ENCODE peak calls at places on chromosomes 2 and 18, in eight cellular contexts. M is suprapubic skin, K is A549, D is right lobe of liver, X is IMR-90, O is sigmoid colon, Q is heart left ventricle, C is breast epithelium. B is an unnamed sample.

GRCh38 chr18:23802817-23803216 is 113.6 kb downstream of the LAMA3 start:
- DNase-seq in M (no peak), K (no peak), D (no peak), X (no peak), O (no peak), Q (no peak), C (no peak), B (no peak)

GRCh38 chr18:74898965-74899364 is 301.3 kb downstream of the ZNF407 start:
- DNase-seq in M (no peak), K (peak), D (no peak), X (peak), O (no peak), Q (no peak), C (no peak), B (no peak)

GRCh38 chr18:78607221-78607620 is 372.4 kb upstream of the SALL3 start:
- DNase-seq in M (no peak), K (no peak), D (no peak), X (no peak), O (no peak), Q (no peak), C (no peak), B (no peak)

GRCh38 chr18:74513149-74513882 is 17.2 kb downstream of the CNDP2 start:
- DNase-seq in M (no peak), K (no peak), D (no peak), X (no peak), O (peak), Q (no peak), C (no peak), B (no peak)

GRCh38 chr2:234329202-234329930 is 167.5 kb downstream of the ARL4C start:
- DNase-seq in M (no peak), K (no peak), D (no peak), X (peak), O (no peak), Q (no peak), C (no peak), B (no peak)

GRCh38 chr2:216210711-216211131 is 101.6 kb downstream of the XRCC5 start:
- DNase-seq in M (no peak), K (no peak), D (no peak), X (peak), O (no peak), Q (no peak), C (no peak), B (no peak)

GRCh38 chr2:155442755-155443372 is 744.4 kb downstream of the KCNJ3 start:
- DNase-seq in M (no peak), K (no peak), D (no peak), X (no peak), O (no peak), Q (no peak), C (no peak), B (no peak)

GRCh38 chr2:233480490-233481202 is 85.9 kb downstream of the USP40 start:
- DNase-seq in M (no peak), K (peak), D (peak), X (no peak), O (peak), Q (no peak), C (peak), B (peak)

DNA sequence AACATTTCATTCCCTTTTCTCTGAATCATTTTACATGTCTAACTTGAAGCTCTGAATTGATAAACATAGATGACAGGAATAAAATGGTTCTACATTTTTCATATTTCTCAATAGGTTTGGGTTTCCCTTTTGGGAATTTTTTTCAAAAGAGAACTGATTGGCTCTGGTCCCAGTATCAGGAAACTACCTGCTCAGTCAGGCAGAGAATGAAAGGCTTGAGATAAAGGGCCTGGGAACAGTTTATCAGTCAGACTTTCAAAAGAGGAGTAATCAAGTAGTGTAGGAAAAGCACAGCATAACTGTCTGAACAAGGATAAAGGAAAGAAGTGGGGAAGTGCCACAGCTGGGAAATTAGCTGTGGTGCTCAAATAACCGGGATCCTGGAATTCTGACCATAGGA is 28.3 kb upstream of the CCL20 start:
- DNase-seq in M (no peak), K (no peak), D (no peak), X (no peak), O (no peak), Q (no peak), C (no peak), B (no peak)
- H3K27ac ChIP-seq in M (no peak), K (no peak), D (no peak), X (no peak), O (no peak), Q (no peak), C (no peak), B (no peak)

GRCh38 chr18:77135339-77136075 is 2.9 kb upstream of the MBP start:
- DNase-seq in M (no peak), K (no peak), D (no peak), X (no peak), O (no peak), Q (no peak), C (no peak), B (peak)

GRCh38 chr18:77134611-77135010 is 2.0 kb upstream of the MBP start:
- DNase-seq in M (no peak), K (no peak), D (no peak), X (no peak), O (no peak), Q (no peak), C (no peak), B (no peak)

GRCh38 chr18:77132369-77133050 is at the start of gene MBP:
- DNase-seq in M (no peak), K (peak), D (peak), X (no peak), O (peak), Q (peak), C (peak), B (peak)

GRCh38 chr18:77133051-77133919 is 702 bp upstream of the MBP start:
- DNase-seq in M (no peak), K (no peak), D (no peak), X (no peak), O (peak), Q (no peak), C (no peak), B (peak)

DNA sequence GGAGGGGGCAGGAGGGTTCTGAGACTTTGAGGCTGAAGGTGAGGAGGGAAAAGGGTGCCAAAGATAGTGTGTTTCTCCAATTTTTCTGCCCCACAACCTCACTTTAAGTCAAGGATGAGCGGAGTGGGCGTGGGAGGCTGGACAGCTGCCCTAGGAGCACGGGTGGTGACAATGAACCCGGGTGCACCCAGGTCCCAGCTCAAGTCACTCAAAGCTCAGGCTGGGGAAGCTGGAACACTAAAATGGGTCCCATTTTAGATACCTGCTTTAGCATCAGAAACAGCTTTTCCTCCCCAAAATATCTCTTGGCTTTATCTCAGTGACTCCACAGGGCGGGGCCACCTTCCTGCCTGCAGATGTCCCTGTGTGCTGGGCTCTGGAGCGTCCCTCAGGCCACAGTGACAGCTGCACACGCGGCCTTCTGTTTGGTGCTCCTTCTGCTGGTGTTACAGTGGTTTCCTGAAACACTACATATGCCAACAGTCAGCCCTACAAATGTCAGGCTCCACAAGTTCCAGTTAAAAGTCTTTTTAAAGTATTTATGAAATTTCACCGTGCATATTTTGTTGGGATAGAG is 1.4 kb upstream of the MBP start:
- DNase-seq in M (no peak), K (no peak), D (no peak), X (no peak), O (peak), Q (peak), C (no peak), B (peak)
- TF ChIP-seq CTCF in M (no peak), K (no peak), D (peak), X (no peak), O (no peak), Q (no peak), C (no peak), B (no peak)

DNA sequence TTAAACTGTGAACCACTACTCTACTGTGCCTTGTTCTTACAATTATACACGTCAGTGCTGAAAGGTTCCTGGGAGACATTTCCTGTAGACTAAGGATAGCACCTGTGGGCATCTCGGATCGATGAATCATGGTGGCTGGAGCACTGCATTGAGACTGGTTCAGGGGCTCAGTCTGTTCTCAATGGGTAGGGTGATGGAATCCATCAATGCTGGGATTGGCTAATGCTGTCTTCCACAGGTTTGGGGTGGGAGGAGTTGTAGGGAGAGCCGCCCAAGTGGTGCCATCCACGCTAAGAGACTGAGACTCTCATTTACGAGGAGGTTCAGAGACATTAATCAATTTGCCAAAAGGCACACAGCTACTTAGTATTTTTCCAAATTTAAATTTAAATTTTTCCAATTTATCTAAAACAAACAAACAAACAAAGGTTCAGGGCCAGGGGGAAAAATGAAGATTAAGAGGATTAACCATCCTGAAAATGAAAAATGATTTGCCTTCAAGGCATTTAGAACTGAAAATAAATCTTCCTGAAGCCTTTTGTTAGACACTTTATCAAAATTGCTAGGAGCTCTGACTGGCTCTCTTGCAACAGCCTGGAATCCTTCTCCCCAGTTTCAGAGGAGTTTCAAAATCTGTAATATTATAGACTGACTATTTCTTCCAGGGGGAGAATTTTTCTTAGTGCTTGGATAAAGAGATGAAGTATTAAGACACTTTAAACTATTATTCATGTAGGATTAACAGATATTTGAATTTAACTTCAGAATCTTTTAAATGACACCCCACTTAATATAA is 359.2 kb downstream of the TGIF1 start:
- DNase-seq in M (no peak), K (no peak), D (no peak), X (no peak), O (no peak), Q (no peak), C (no peak), B (no peak)
- TF ChIP-seq POLR2A in M (no peak), K (no peak), D (no peak), X (no peak), O (no peak), Q (no peak), C (no peak), B (no peak)

DNA sequence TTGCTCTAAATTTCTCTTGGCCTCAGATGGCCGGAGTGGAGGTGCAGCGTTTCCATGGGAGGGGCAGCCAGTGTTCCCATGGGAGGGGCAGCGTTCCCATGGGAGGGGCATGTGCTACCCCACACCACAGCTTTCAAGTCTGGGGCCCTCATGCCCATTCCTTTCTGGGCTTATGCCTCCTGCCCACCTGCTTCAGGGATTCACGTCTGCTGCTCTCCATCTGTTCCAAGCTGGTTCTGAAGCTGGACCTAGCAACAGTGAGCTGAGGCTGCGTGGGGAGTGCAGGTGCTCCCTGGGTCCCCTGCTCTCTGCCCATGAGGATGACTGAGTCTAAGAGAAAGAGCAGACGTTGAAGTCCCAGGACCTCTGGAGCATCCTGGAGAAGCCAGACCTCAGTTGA is 243.1 kb upstream of the PXDN start:
- DNase-seq in M (no peak), K (no peak), D (no peak), X (no peak), O (no peak), Q (no peak), C (no peak), B (no peak)
- H3K27ac ChIP-seq in M (no peak), K (no peak), D (no peak), X (no peak), O (no peak), Q (no peak), C (no peak), B (no peak)

B was measured in upper lobe of left lung.